ENCODE peak calls at places on chromosomes 6 and 20, in five cellular contexts. S, I, Z, G and D are unnamed samples.

GRCh38 chr20:43914286-43914685 is 366 bp upstream of the TOX2 start:
- DNase-seq in Z (no peak), I (no peak), S (peak), G (no peak), D (no peak)

GRCh38 chr6:154569136-154569862 is 58.8 kb upstream of the CNKSR3 start:
- DNase-seq in I (no peak), S (no peak), Z (no peak), G (no peak), D (peak)

GRCh38 chr6:78502386-78502887 is 364.9 kb upstream of the IRAK1BP1 start:
- DNase-seq in S (no peak), Z (no peak), G (no peak), I (no peak), D (no peak)

GRCh38 chr6:27866370-27867050 is 45.7 kb downstream of the OR2B2 start:
- DNase-seq in S (peak), Z (no peak), G (no peak), I (peak), D (peak)

GRCh38 chr6:31270788-31271640 is 878 bp downstream of the HLA-C start:
- DNase-seq in I (peak), G (no peak), S (peak), Z (peak), D (peak)

GRCh38 chr6:22003219-22003779 is 293.5 kb downstream of the PRL start:
- DNase-seq in Z (no peak), S (no peak), G (no peak), I (peak), D (peak)

GRCh38 chr20:51732454-51732791 is 35.8 kb downstream of the ATP9A start:
- DNase-seq in I (peak), S (no peak), Z (no peak), G (no peak), D (no peak)

GRCh38 chr6:106470316-106470715 is 109.8 kb downstream of the CRYBG1 start:
- DNase-seq in G (no peak), Z (no peak), S (no peak), I (no peak), D (peak)

GRCh38 chr6:90369024-90369519 is 72.4 kb upstream of the BACH2 start:
- DNase-seq in S (no peak), Z (peak), G (peak), I (peak), D (peak)

GRCh38 chr6:136086686-136087085 is 163.4 kb downstream of the MTFR2 start:
- DNase-seq in S (no peak), I (no peak), G (no peak), Z (no peak), D (peak)

GRCh38 chr20:63836335-63837133 is 5.5 kb upstream of the ZBTB46 start:
- DNase-seq in S (no peak), I (no peak), Z (no peak), G (no peak), D (no peak)

GRCh38 chr6:123550052-123550617 is 86.6 kb downstream of the TRDN start:
- DNase-seq in S (no peak), I (no peak), G (no peak), Z (no peak), D (no peak)

GRCh38 chr6:81769834-81770233 is 17.4 kb upstream of the TENT5A start:
- DNase-seq in Z (no peak), I (no peak), S (peak), G (no peak), D (no peak)

GRCh38 chr20:35704514-35705261 is 5.5 kb downstream of the ROMO1 start:
- DNase-seq in S (no peak), Z (no peak), I (no peak), G (no peak), D (no peak)

GRCh38 chr6:28981391-28981832 is 23.7 kb downstream of the ZNF311 start:
- DNase-seq in S (peak), I (peak), G (no peak), Z (peak), D (peak)